ENCODE peak calls at places on chromosomes 16 and 17, in eight cellular contexts. W is colonic mucosa, A is SW 1271, T is activated T-helper 1 cell treated with Interleukin-2 at 50 U/mL for 16 hours, R is posterior cingulate gyrus, Y is NCI-H1930, P is body of pancreas, C is head of caudate nucleus. Q is an unnamed sample.

GRCh38 chr16:80167657-80168056 is 373.1 kb upstream of the DYNLRB2 start:
- DNase-seq in W (no peak), A (no peak), T (no peak), R (no peak), Y (no peak), P (no peak), C (no peak), Q (peak; percentile 91)

GRCh38 chr17:1473841-1474240 is 17.8 kb upstream of the CRK start:
- DNase-seq in W (no peak), A (no peak), T (no peak), R (peak; percentile 93), Y (no peak), P (no peak), C (no peak), Q (no peak)

GRCh38 chr17:57889892-57890856 is 40.3 kb upstream of the MRPS23 start:
- DNase-seq in W (peak; percentile 65), A (no peak), T (no peak), R (peak; percentile 93), Y (no peak), P (peak; percentile 92), C (no peak), Q (peak; percentile 49)

GRCh38 chr16:80751167-80751566 is 53.2 kb downstream of the CDYL2 start:
- DNase-seq in W (no peak), A (no peak), T (no peak), R (no peak), Y (no peak), P (no peak), C (no peak), Q (no peak)

GRCh38 chr16:50306287-50306686 is 39.9 kb downstream of the ADCY7 start:
- DNase-seq in W (no peak), A (no peak), T (no peak), R (no peak), Y (no peak), P (peak; percentile 7), C (peak; percentile 3), Q (no peak)

GRCh38 chr16:31421587-31421986 is 6.6 kb downstream of the COX6A2 start:
- DNase-seq in W (no peak), A (no peak), T (no peak), R (no peak), Y (no peak), P (no peak), C (no peak), Q (peak; percentile 61)

GRCh38 chr17:21171309-21171922 is 42.5 kb downstream of the TMEM11 start:
- DNase-seq in W (no peak), A (no peak), T (no peak), R (no peak), Y (no peak), P (no peak), C (no peak), Q (no peak)

GRCh38 chr16:20918486-20919239 is 18.1 kb downstream of the LYRM1 start:
- DNase-seq in W (no peak), A (no peak), T (no peak), R (no peak), Y (no peak), P (no peak), C (no peak), Q (peak; percentile 47)

GRCh38 chr16:50478773-50479149 is 69.4 kb upstream of the NKD1 start:
- DNase-seq in W (peak; percentile 32), A (no peak), T (no peak), R (no peak), Y (no peak), P (no peak), C (no peak), Q (peak; percentile 12)

GRCh38 chr17:15027853-15028252 is 237.3 kb downstream of the PMP22 start:
- DNase-seq in W (no peak), A (no peak), T (no peak), R (no peak), Y (no peak), P (no peak), C (no peak), Q (no peak)

GRCh38 chr16:11806721-11807120 is 9.7 kb upstream of the ZC3H7A start:
- DNase-seq in W (no peak), A (no peak), T (no peak), R (peak; percentile 41), Y (no peak), P (no peak), C (no peak), Q (peak; percentile 56)

GRCh38 chr16:4646773-4647660 is 22.4 kb downstream of the MGRN1 start:
- DNase-seq in W (no peak), A (no peak), T (no peak), R (no peak), Y (no peak), P (no peak), C (no peak), Q (no peak)

GRCh38 chr17:53722407-53722806 is 100.3 kb upstream of the KIF2B start:
- DNase-seq in W (no peak), A (peak; percentile 81), T (no peak), R (no peak), Y (no peak), P (no peak), C (no peak), Q (peak; percentile 98)

GRCh38 chr17:14873996-14874395 is 391.1 kb downstream of the PMP22 start:
- DNase-seq in W (no peak), A (no peak), T (no peak), R (no peak), Y (no peak), P (no peak), C (no peak), Q (no peak)

GRCh38 chr16:67163903-67164558 is 514 bp upstream of the HSF4 start:
- DNase-seq in W (peak; percentile 52), A (no peak), T (no peak), R (no peak), Y (no peak), P (no peak), C (no peak), Q (no peak)

GRCh38 chr16:89574681-89575246 is 794 bp upstream of the CPNE7 start:
- DNase-seq in W (peak; percentile 57), A (peak; percentile 65), T (peak; percentile 32), R (no peak), Y (peak; percentile 49), P (peak; percentile 47), C (no peak), Q (peak; percentile 41)

GRCh38 chr16:24977673-24978065 is 37.5 kb downstream of the ARHGAP17 start:
- DNase-seq in W (no peak), A (peak; percentile 31), T (no peak), R (peak; percentile 29), Y (no peak), P (no peak), C (no peak), Q (no peak)

GRCh38 chr17:69936996-69937395 is 138.0 kb upstream of the KCNJ16 start:
- DNase-seq in W (no peak), A (no peak), T (no peak), R (no peak), Y (no peak), P (no peak), C (no peak), Q (no peak)

GRCh38 chr16:78984887-78985464 is 615.6 kb downstream of the MAF start:
- DNase-seq in W (no peak), A (no peak), T (no peak), R (peak; percentile 75), Y (no peak), P (no peak), C (no peak), Q (no peak)

GRCh38 chr17:78780852-78781338 is 1.2 kb downstream of the CYTH1 start:
- DNase-seq in W (no peak), A (no peak), T (no peak), R (peak; percentile 81), Y (no peak), P (no peak), C (no peak), Q (no peak)

GRCh38 chr17:66191607-66192377 is at the start of gene CEP112:
- DNase-seq in W (peak; percentile 77), A (peak; percentile 67), T (peak; percentile 83), R (peak; percentile 94), Y (peak; percentile 93), P (peak; percentile 78), C (peak; percentile 47), Q (peak; percentile 45)

GRCh38 chr16:11089504-11090124 is 145.2 kb downstream of the CLEC16A start:
- DNase-seq in W (peak; percentile 61), A (no peak), T (no peak), R (peak; percentile 73), Y (no peak), P (no peak), C (no peak), Q (no peak)

GRCh38 chr17:31190351-31190750 is 95.6 kb downstream of the NF1 start:
- DNase-seq in W (no peak), A (peak; percentile 34), T (no peak), R (no peak), Y (no peak), P (no peak), C (no peak), Q (no peak)

GRCh38 chr17:74431568-74432483 is at the start of gene GPRC5C:
- DNase-seq in W (peak; percentile 96), A (no peak), T (no peak), R (peak; percentile 89), Y (peak; percentile 44), P (peak; percentile 91), C (no peak), Q (peak; percentile 90)

GRCh38 chr17:50837980-50838954 is 2.9 kb downstream of the WFIKKN2 start:
- DNase-seq in W (no peak), A (no peak), T (no peak), R (peak; percentile 88), Y (no peak), P (no peak), C (no peak), Q (no peak)

GRCh38 chr17:77906377-77906871 is 52.1 kb upstream of the TNRC6C start:
- DNase-seq in W (no peak), A (no peak), T (no peak), R (peak; percentile 70), Y (no peak), P (no peak), C (no peak), Q (no peak)

GRCh38 chr17:45791041-45791582 is 7.0 kb downstream of the CRHR1 start:
- DNase-seq in W (no peak), A (no peak), T (no peak), R (peak; percentile 37), Y (no peak), P (no peak), C (no peak), Q (no peak)

GRCh38 chr17:28392491-28392890 is 13.5 kb downstream of the SLC46A1 start:
- DNase-seq in W (no peak), A (no peak), T (no peak), R (no peak), Y (no peak), P (no peak), C (no peak), Q (no peak)

GRCh38 chr17:6508519-6509294 is 47.6 kb downstream of the PITPNM3 start:
- DNase-seq in W (no peak), A (no peak), T (no peak), R (peak; percentile 77), Y (no peak), P (no peak), C (no peak), Q (no peak)

Q was measured in mammary epithelial cell.